ENCODE peak calls at places on chromosomes 4 and X, in six cellular contexts. F is mesendoderm, G is H9, C is H1, N is IMR-90, V is mesenchymal stem cell. K is an unnamed sample.
A peak's percentile ranks its signal among the peaks of the same experiment; 100 is the strongest.

GRCh38 chr4:116413222-116413621 is 672.2 kb downstream of the TRAM1L1 start:
- DNase-seq in F (no peak), G (no peak), C (no peak), N (no peak), V (no peak), K (no peak)

GRCh38 chr4:148431401-148431800 is 10.8 kb downstream of the NR3C2 start:
- DNase-seq in F (no peak), G (no peak), C (no peak), N (no peak), V (no peak), K (no peak)

GRCh38 chr4:168569066-168569908 is 72.4 kb downstream of the PALLD start:
- DNase-seq in F (peak; percentile 91), G (no peak), C (no peak), N (no peak), V (no peak), K (no peak)

GRCh38 chr4:163679189-163679588 is 184.7 kb downstream of the TMA16 start:
- DNase-seq in F (peak; percentile 10), G (no peak), C (no peak), N (peak; percentile 48), V (no peak), K (no peak)

GRCh38 chrX:73851014-73852009 is 288.3 kb downstream of the CHIC1 start:
- DNase-seq in F (no peak), G (no peak), C (no peak), N (peak; percentile 96), V (no peak), K (no peak)

GRCh38 chr4:176230827-176231226 is 35.4 kb upstream of the SPATA4 start:
- DNase-seq in F (peak; percentile 43), G (no peak), C (no peak), N (no peak), V (no peak), K (no peak)

GRCh38 chrX:37350034-37350365 is 836 bp downstream of the PRRG1 start:
- DNase-seq in F (no peak), G (no peak), C (no peak), N (peak; percentile 31), V (peak; percentile 43), K (no peak)

GRCh38 chrX:16022580-16023170 is 100.7 kb upstream of the GRPR start:
- DNase-seq in F (no peak), G (no peak), C (no peak), N (peak; percentile 54), V (peak; percentile 3), K (no peak)

GRCh38 chr4:181308476-181309170 is 934.6 kb upstream of the TENM3 start:
- DNase-seq in F (no peak), G (no peak), C (no peak), N (no peak), V (no peak), K (no peak)

GRCh38 chrX:123830309-123830708 is 29.5 kb upstream of the XIAP start:
- DNase-seq in F (no peak), G (no peak), C (no peak), N (no peak), V (no peak), K (no peak)

GRCh38 chrX:20382518-20383291 is 116.0 kb upstream of the RPS6KA3 start:
- DNase-seq in F (no peak), G (no peak), C (no peak), N (no peak), V (peak; percentile 8), K (no peak)

GRCh38 chr4:26321326-26322276 is 787 bp downstream of the RBPJ start:
- DNase-seq in F (peak; percentile 68), G (peak; percentile 42), C (peak; percentile 66), N (peak; percentile 41), V (peak; percentile 61), K (no peak)

GRCh38 chr4:26320453-26321325 is at the start of gene RBPJ:
- DNase-seq in F (peak; percentile 99), G (peak; percentile 97), C (peak; percentile 94), N (peak; percentile 99), V (peak; percentile 99), K (peak; percentile 98)

GRCh38 chr4:26322349-26322748 is 1.5 kb downstream of the RBPJ start:
- DNase-seq in F (no peak), G (no peak), C (no peak), N (no peak), V (peak; percentile 42), K (no peak)

GRCh38 chr4:26319467-26320158 is 1.2 kb upstream of the RBPJ start:
- DNase-seq in F (peak; percentile 100), G (peak; percentile 98), C (peak; percentile 97), N (peak; percentile 100), V (peak; percentile 100), K (peak; percentile 99)

DNA sequence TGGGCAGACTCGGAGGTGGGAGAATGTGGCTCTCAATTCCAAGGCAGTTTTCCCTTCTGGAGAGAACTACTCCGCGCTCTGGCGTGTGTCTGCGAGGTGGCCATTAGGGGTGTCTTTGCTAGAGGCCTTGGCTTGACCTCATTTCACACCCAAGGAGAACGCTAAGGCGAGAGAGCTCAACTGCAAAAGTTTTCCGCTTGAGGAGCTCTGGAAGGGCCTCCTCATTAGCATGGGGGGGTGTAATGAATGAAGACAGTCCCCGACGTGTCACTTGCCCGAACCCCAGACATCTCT is 708 bp upstream of the RBPJ start:
- DNase-seq in F (peak; percentile 79), G (no peak), C (no peak), N (peak; percentile 28), V (peak; percentile 79), K (no peak)
- H3K18ac ChIP-seq in F (peak overlapping the region; percentile 28), G (peak overlapping the region; percentile 83), C (peak overlapping the region; percentile 93), N (peak overlapping the region; percentile 15), V (peak overlapping the region; percentile 73), K (peak overlapping the region; percentile 99)

GRCh38 chr4:8571702-8572685 is 8.2 kb upstream of the GPR78 start:
- DNase-seq in F (no peak), G (no peak), C (no peak), N (no peak), V (no peak), K (no peak)
- H3K18ac ChIP-seq in F (no peak overlapping the region), G (no peak overlapping the region), C (peak overlapping the region; percentile 29), N (no peak overlapping the region), V (no peak overlapping the region), K (no peak overlapping the region)

GRCh38 chr4:119103263-119103662 is 32.4 kb upstream of the MYOZ2 start:
- DNase-seq in F (peak; percentile 98), G (no peak), C (no peak), N (peak; percentile 99), V (peak; percentile 99), K (no peak)

GRCh38 chr4:119104644-119105273 is 30.9 kb upstream of the MYOZ2 start:
- DNase-seq in F (no peak), G (no peak), C (no peak), N (no peak), V (no peak), K (no peak)

GRCh38 chr4:119110121-119110520 is 25.5 kb upstream of the MYOZ2 start:
- DNase-seq in F (no peak), G (no peak), C (no peak), N (no peak), V (no peak), K (no peak)

GRCh38 chr4:119105605-119106004 is 30.0 kb upstream of the MYOZ2 start:
- DNase-seq in F (no peak), G (no peak), C (no peak), N (no peak), V (no peak), K (no peak)

DNA sequence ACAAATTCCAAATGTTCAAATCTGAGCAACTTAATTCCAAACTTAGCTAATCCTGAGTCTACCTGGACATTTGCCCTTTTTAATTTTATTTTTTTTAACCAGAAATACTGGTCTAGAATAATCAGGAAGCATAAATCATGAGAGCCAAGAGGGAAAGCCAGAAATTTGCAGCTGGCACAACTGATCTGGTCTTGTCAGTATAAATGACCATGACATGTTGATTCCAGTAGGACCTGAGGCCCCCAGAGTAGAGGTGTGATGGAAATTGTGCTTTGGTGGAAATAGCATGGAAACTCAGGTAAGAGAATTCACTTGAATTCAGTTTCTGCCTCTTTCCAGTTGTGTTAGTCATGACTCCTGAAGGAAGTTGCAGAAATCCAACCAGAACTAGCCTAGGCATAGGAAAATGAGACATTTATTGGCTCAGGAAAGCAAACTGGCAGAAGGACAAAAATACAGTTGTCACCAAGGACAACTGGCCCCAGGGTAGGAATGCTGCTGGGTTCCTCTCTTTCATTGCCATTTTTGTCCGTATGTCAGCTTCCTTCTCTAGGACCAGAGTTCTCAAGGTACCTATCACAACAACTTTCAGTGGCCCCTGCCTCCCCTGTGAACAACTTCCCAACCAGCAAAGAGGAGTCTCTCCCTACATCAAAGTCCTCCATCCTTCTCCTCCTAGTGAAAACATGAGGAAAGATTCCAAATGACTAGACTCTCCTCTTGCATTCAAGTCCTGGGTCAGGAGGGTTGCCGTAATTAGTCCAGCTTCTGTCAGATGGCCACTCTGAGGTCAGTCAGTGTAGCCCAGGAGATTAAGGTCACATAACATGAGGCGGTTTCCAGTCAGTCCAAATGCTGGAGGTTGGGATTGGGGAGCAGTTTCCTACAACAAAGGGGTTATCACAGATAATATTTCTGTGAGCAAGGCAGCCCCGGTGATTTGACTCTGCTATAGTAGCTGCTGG is 29.3 kb upstream of the MYOZ2 start:
- DNase-seq in F (no peak), G (no peak), C (no peak), N (no peak), V (peak; percentile 28), K (no peak)
- H3K18ac ChIP-seq in F (no peak overlapping the region), G (no peak overlapping the region), C (no peak overlapping the region), N (peak overlapping the region; percentile 66), V (peak overlapping the region; percentile 72), K (no peak overlapping the region)

GRCh38 chr4:8198206-8198905 is 734 bp upstream of the SH3TC1 start:
- DNase-seq in F (no peak), G (no peak), C (no peak), N (no peak), V (no peak), K (no peak)
- H3K18ac ChIP-seq in F (no peak overlapping the region), G (no peak overlapping the region), C (no peak overlapping the region), N (no peak overlapping the region), V (peak overlapping the region; percentile 94), K (peak overlapping the region; percentile 20)

GRCh38 chrX:9825966-9826365 is 39.7 kb downstream of the SHROOM2 start:
- DNase-seq in F (no peak), G (no peak), C (no peak), N (no peak), V (no peak), K (no peak)

GRCh38 chrX:9821581-9821980 is 35.4 kb downstream of the SHROOM2 start:
- DNase-seq in F (no peak), G (no peak), C (no peak), N (no peak), V (no peak), K (no peak)

GRCh38 chrX:9824554-9824953 is 38.3 kb downstream of the SHROOM2 start:
- DNase-seq in F (no peak), G (no peak), C (no peak), N (no peak), V (peak; percentile 38), K (no peak)

GRCh38 chrX:9829308-9830267 is 43.4 kb downstream of the SHROOM2 start:
- DNase-seq in F (no peak), G (no peak), C (no peak), N (peak; percentile 82), V (peak; percentile 83), K (no peak)

DNA sequence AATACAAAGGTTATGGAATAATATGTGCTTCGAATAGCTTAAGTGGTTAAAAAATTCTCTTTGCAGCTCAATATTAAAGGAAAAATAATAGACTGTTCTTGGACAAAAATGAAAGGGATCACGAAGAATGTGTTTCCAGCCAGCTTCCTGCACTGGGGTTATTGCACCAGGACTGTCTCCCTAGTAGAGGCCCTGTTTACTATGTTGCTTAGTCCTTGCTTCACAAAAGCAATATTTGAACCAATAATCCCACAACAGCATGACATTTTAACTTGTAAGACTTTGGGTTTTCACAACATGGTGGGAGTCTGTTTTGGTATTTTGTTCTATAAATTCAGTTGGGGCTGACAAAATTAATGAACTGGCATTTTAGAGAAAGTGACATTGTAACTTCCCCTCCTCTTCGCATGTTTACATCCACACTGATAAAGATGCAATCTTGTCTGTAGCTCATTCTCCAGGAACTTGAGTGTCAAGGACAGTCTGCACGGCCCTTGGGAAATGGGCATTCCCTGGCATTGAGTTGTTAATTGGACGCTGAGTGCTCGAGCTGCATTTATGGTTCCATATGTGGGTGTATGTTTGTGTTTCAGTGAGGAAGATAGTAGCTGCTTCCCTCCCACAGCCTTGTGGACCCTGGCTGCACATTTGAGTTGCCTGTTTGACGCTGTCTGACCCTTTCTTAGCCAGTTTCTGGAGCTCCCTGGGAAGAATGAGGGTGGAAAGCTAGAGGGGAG is 39.1 kb downstream of the SHROOM2 start:
- DNase-seq in F (no peak), G (no peak), C (no peak), N (peak; percentile 14), V (peak; percentile 76), K (no peak)
- H3K18ac ChIP-seq in F (no peak overlapping the region), G (no peak overlapping the region), C (no peak overlapping the region), N (no peak overlapping the region), V (no peak overlapping the region), K (no peak overlapping the region)

K was measured in neuronal stem cell.